ENCODE peak calls at places on chromosomes 4 and X, in six cellular contexts. C is SK-N-SH, O is HepG2, U is HL-60, P is H1, R is GM12878. M is an unnamed sample.

GRCh38 chrX:103656623-103657022 is 27.8 kb downstream of the TCEAL1 start:
- DNase-seq in C (no peak), O (no peak), U (no peak), P (no peak), R (no peak), M (no peak)

GRCh38 chr4:181475781-181476180 is 767.4 kb upstream of the TENM3 start:
- DNase-seq in C (no peak), O (no peak), U (no peak), P (no peak), R (no peak), M (no peak)

GRCh38 chr4:99536148-99536728 is 25.4 kb downstream of the C4orf17 start:
- DNase-seq in C (peak; percentile 24), O (no peak), U (no peak), P (no peak), R (no peak), M (no peak)

GRCh38 chr4:42412251-42412650 is 15.0 kb downstream of the SHISA3 start:
- DNase-seq in C (no peak), O (no peak), U (no peak), P (no peak), R (no peak), M (no peak)

GRCh38 chr4:134812611-134813010 is 611.0 kb upstream of the PABPC4L start:
- DNase-seq in C (no peak), O (no peak), U (no peak), P (no peak), R (no peak), M (no peak)

GRCh38 chrX:22081475-22082092 is 49.5 kb downstream of the PHEX start:
- DNase-seq in C (peak; percentile 22), O (peak; percentile 18), U (no peak), P (peak; percentile 3), R (no peak), M (peak; percentile 39)

GRCh38 chrX:120672389-120672788 is 42.5 kb upstream of the C1GALT1C1 start:
- DNase-seq in C (no peak), O (peak; percentile 18), U (no peak), P (no peak), R (no peak), M (no peak)

GRCh38 chr4:73021634-73022033 is 47.9 kb downstream of the COX18 start:
- DNase-seq in C (peak; percentile 46), O (peak; percentile 24), U (no peak), P (no peak), R (no peak), M (peak; percentile 51)

GRCh38 chr4:160523236-160523635 is 1420.4 kb downstream of the RAPGEF2 start:
- DNase-seq in C (no peak), O (no peak), U (no peak), P (no peak), R (no peak), M (no peak)

GRCh38 chr4:180827610-180828009 is 1415.6 kb upstream of the TENM3 start:
- DNase-seq in C (no peak), O (no peak), U (no peak), P (no peak), R (no peak), M (no peak)

GRCh38 chrX:645024-645376 is 14.4 kb downstream of the SHOX start:
- DNase-seq in C (no peak), O (no peak), U (no peak), P (no peak), R (no peak), M (no peak)

GRCh38 chr4:58551676-58552075 is 1441.5 kb upstream of the IGFBP7 start:
- DNase-seq in C (no peak), O (no peak), U (no peak), P (no peak), R (no peak), M (no peak)

GRCh38 chr4:85860066-85860465 is 385.1 kb downstream of the ARHGAP24 start:
- DNase-seq in C (no peak), O (no peak), U (no peak), P (no peak), R (no peak), M (no peak)

GRCh38 chr4:136383126-136383525 is 1149.2 kb downstream of the PCDH18 start:
- DNase-seq in C (no peak), O (no peak), U (no peak), P (no peak), R (no peak), M (no peak)

GRCh38 chr4:174847801-174848427 is 18.9 kb upstream of the GLRA3 start:
- DNase-seq in C (no peak), O (no peak), U (no peak), P (no peak), R (no peak), M (no peak)

GRCh38 chr4:13521047-13521446 is 23.3 kb downstream of the NKX3-2 start:
- DNase-seq in C (peak; percentile 6), O (no peak), U (no peak), P (no peak), R (no peak), M (no peak)

GRCh38 chr4:7424553-7425111 is 10.1 kb downstream of the PSAPL1 start:
- DNase-seq in C (peak; percentile 22), O (no peak), U (no peak), P (no peak), R (no peak), M (no peak)

GRCh38 chrX:153672531-153673397 is 849 bp downstream of the PNCK start:
- DNase-seq in C (peak; percentile 68), O (no peak), U (no peak), P (no peak), R (no peak), M (peak; percentile 38)

GRCh38 chr4:38572798-38573197 is 91.2 kb upstream of the KLF3 start:
- DNase-seq in C (no peak), O (no peak), U (no peak), P (no peak), R (no peak), M (no peak)

GRCh38 chr4:176400816-176401461 is 81.2 kb downstream of the SPCS3 start:
- DNase-seq in C (no peak), O (no peak), U (no peak), P (no peak), R (no peak), M (no peak)

GRCh38 chr4:56799291-56799823 is 22.1 kb downstream of the SPINK2 start:
- DNase-seq in C (no peak), O (no peak), U (no peak), P (no peak), R (no peak), M (no peak)

GRCh38 chr4:169152104-169152503 is 118.7 kb downstream of the SH3RF1 start:
- DNase-seq in C (no peak), O (no peak), U (no peak), P (no peak), R (no peak), M (no peak)

GRCh38 chr4:52987401-52988056 is 125.4 kb downstream of the RASL11B start:
- DNase-seq in C (no peak), O (no peak), U (no peak), P (no peak), R (no peak), M (no peak)

GRCh38 chrX:153662266-153662665 is 11.3 kb downstream of the PNCK start:
- DNase-seq in C (peak; percentile 27), O (peak; percentile 48), U (no peak), P (no peak), R (no peak), M (peak; percentile 23)

GRCh38 chr4:127782275-127783025 is at the start of gene HSPA4L:
- DNase-seq in C (no peak), O (peak; percentile 68), U (peak; percentile 44), P (no peak), R (peak; percentile 49), M (peak; percentile 33)

GRCh38 chr4:127782025-127782274 is 172 bp upstream of the HSPA4L start:
- DNase-seq in C (peak; percentile 97), O (no peak), U (no peak), P (peak; percentile 83), R (peak; percentile 44), M (peak; percentile 93)

GRCh38 chr4:127783026-127783769 is 1.1 kb downstream of the HSPA4L start:
- DNase-seq in C (peak; percentile 46), O (peak; percentile 77), U (peak; percentile 48), P (no peak), R (no peak), M (peak; percentile 65)

GRCh38 chr4:127780598-127780997 is 1.5 kb upstream of the HSPA4L start:
- DNase-seq in C (no peak), O (no peak), U (no peak), P (no peak), R (no peak), M (no peak)

GRCh38 chr4:127781303-127782024 is 658 bp upstream of the HSPA4L start:
- DNase-seq in C (peak; percentile 82), O (no peak), U (no peak), P (no peak), R (no peak), M (no peak)
- TF ChIP-seq GABPA in C (no peak), O (no peak), U (no peak), P (no peak), R (no peak), M (peak; percentile 3)

GRCh38 chr4:29304595-29304994 is 1415.6 kb upstream of the PCDH7 start:
- DNase-seq in C (no peak), O (no peak), U (no peak), P (no peak), R (no peak), M (no peak)
- TF ChIP-seq GABPA in C (no peak), O (no peak), U (no peak), P (no peak), R (no peak), M (no peak)

GRCh38 chr4:12203945-12204344 is 775.3 kb upstream of the HS3ST1 start:
- DNase-seq in C (no peak), O (no peak), U (no peak), P (no peak), R (no peak), M (no peak)
- TF ChIP-seq GABPA in C (no peak), O (no peak), U (no peak), P (no peak), R (no peak), M (no peak)

GRCh38 chrX:50852524-50852923 is 38.5 kb upstream of the SHROOM4 start:
- DNase-seq in C (no peak), O (no peak), U (no peak), P (no peak), R (no peak), M (no peak)
- TF ChIP-seq GABPA in C (no peak), O (no peak), U (no peak), P (no peak), R (no peak), M (no peak)

GRCh38 chrX:17725176-17725575 is 12.1 kb upstream of the SCML1 start:
- DNase-seq in C (no peak), O (peak; percentile 51), U (no peak), P (no peak), R (no peak), M (no peak)
- TF ChIP-seq GABPA in C (no peak), O (no peak), U (no peak), P (no peak), R (no peak), M (no peak)

GRCh38 chrX:47366051-47366722 is 4.2 kb upstream of the ZNF157 start:
- DNase-seq in C (peak; percentile 70), O (no peak), U (no peak), P (peak; percentile 46), R (peak; percentile 37), M (peak; percentile 47)
- TF ChIP-seq GABPA in C (no peak), O (no peak), U (no peak), P (no peak), R (peak; percentile 80), M (no peak)

GRCh38 chrX:40145001-40145631 is 47.4 kb upstream of the BCOR start:
- DNase-seq in C (peak; percentile 73), O (no peak), U (no peak), P (no peak), R (no peak), M (no peak)
- TF ChIP-seq GABPA in C (no peak), O (no peak), U (no peak), P (no peak), R (no peak), M (no peak)

M was measured in K562.